ENCODE peak calls at places on chromosomes 6 and 20, in seven cellular contexts. W is SK-N-MC, J is H1, P is astrocyte, D is neural progenitor cell, F is fibroblast of lung, Z is PC-3. H is an unnamed sample.

GRCh38 chr6:162543221-162543620 is 184.3 kb downstream of the PRKN start:
- DNase-seq in W (no peak), Z (no peak), F (no peak), J (no peak), P (no peak), D (peak), H (no peak)

GRCh38 chr6:82385961-82386360 is 22.3 kb downstream of the TPBG start:
- DNase-seq in Z (peak), D (no peak), J (no peak), W (no peak), F (no peak), P (no peak), H (no peak)

GRCh38 chr6:49082611-49083010 is 380.4 kb downstream of the MMUT start:
- DNase-seq in F (no peak), W (no peak), P (no peak), J (no peak), Z (peak), D (no peak), H (peak)

GRCh38 chr20:35012227-35013069 is 56.8 kb downstream of the MYH7B start:
- DNase-seq in J (no peak), Z (no peak), D (no peak), F (no peak), P (no peak), W (no peak), H (no peak)

GRCh38 chr6:169926617-169927417 is 175.4 kb downstream of the ERMARD start:
- DNase-seq in W (no peak), P (no peak), J (no peak), Z (no peak), F (no peak), D (no peak), H (no peak)

GRCh38 chr20:13286600-13286999 is 65.5 kb downstream of the ISM1 start:
- DNase-seq in P (no peak), W (no peak), D (no peak), Z (peak), J (no peak), F (no peak), H (no peak)

GRCh38 chr6:38713812-38714211 is 1.3 kb upstream of the DNAH8 start:
- DNase-seq in Z (peak), F (no peak), J (no peak), D (no peak), W (no peak), P (no peak), H (no peak)

GRCh38 chr20:46285072-46285471 is 23.2 kb downstream of the CDH22 start:
- DNase-seq in J (no peak), D (no peak), W (no peak), Z (no peak), F (no peak), P (no peak), H (no peak)

GRCh38 chr20:21900431-21900830 is 195.0 kb downstream of the PAX1 start:
- DNase-seq in W (no peak), Z (no peak), J (no peak), D (no peak), P (no peak), F (no peak), H (no peak)

GRCh38 chr6:12324096-12324495 is 33.9 kb downstream of the EDN1 start:
- DNase-seq in F (peak), P (peak), W (no peak), D (no peak), J (no peak), Z (peak), H (peak)

GRCh38 chr6:132333639-132334516 is 67.4 kb downstream of the MOXD1 start:
- DNase-seq in J (no peak), Z (peak), P (peak), D (no peak), W (no peak), F (peak), H (peak)

GRCh38 chr6:111416529-111416928 is 66.5 kb downstream of the REV3L start:
- DNase-seq in D (no peak), Z (no peak), P (no peak), F (no peak), W (no peak), J (no peak), H (peak)

GRCh38 chr20:54197621-54198604 is 10.0 kb upstream of the PFDN4 start:
- DNase-seq in W (peak), P (no peak), J (no peak), F (peak), Z (peak), D (peak), H (peak)

GRCh38 chr20:20304942-20305341 is 63.0 kb upstream of the INSM1 start:
- DNase-seq in W (no peak), D (no peak), F (no peak), P (no peak), Z (no peak), J (no peak), H (no peak)

GRCh38 chr20:13337090-13337784 is 116.2 kb downstream of the ISM1 start:
- DNase-seq in W (no peak), P (no peak), J (no peak), D (no peak), Z (no peak), F (no peak), H (no peak)

GRCh38 chr6:150263765-150264415 is 104.9 kb upstream of the IYD start:
- DNase-seq in P (no peak), D (no peak), J (no peak), W (no peak), F (no peak), Z (no peak), H (no peak)

GRCh38 chr6:11197175-11197535 is 35.3 kb downstream of the NEDD9 start:
- DNase-seq in D (peak), J (no peak), Z (no peak), W (no peak), F (peak), P (peak), H (peak)

GRCh38 chr6:10355115-10355702 is 59.7 kb downstream of the TFAP2A start:
- DNase-seq in W (no peak), D (no peak), Z (no peak), P (no peak), J (no peak), F (peak), H (no peak)

GRCh38 chr6:82917346-82918064 is 148.1 kb downstream of the UBE3D start:
- DNase-seq in P (peak), J (no peak), W (no peak), Z (peak), F (peak), D (no peak), H (peak)

GRCh38 chr6:12527339-12527738 is 189.2 kb upstream of the PHACTR1 start:
- DNase-seq in Z (no peak), D (no peak), F (peak), J (no peak), W (no peak), P (peak), H (peak)

GRCh38 chr6:89793586-89793985 is 26.0 kb downstream of the MDN1 start:
- DNase-seq in J (no peak), Z (no peak), D (no peak), W (no peak), P (peak), F (peak), H (no peak)

GRCh38 chr20:63652192-63652980 is 838 bp downstream of the STMN3 start:
- DNase-seq in F (peak), D (peak), W (no peak), J (peak), P (no peak), Z (no peak), H (no peak)

GRCh38 chr6:16031278-16031981 is 97.5 kb upstream of the MYLIP start:
- DNase-seq in P (no peak), D (no peak), J (no peak), Z (no peak), F (no peak), W (no peak), H (no peak)

GRCh38 chr6:158059108-158059507 is 77.4 kb downstream of the SYNJ2 start:
- DNase-seq in P (no peak), F (no peak), J (no peak), Z (no peak), D (no peak), W (no peak), H (no peak)

GRCh38 chr6:101605874-101606273 is 212.4 kb downstream of the GRIK2 start:
- DNase-seq in F (peak), D (no peak), W (no peak), P (peak), J (no peak), Z (peak), H (peak)

GRCh38 chr6:12716298-12716853 is at the start of gene PHACTR1:
- DNase-seq in P (no peak), D (no peak), J (no peak), F (no peak), W (no peak), Z (no peak), H (no peak)

GRCh38 chr6:27213544-27214125 is 33.9 kb upstream of the PRSS16 start:
- DNase-seq in W (peak), D (peak), Z (no peak), F (peak), J (peak), P (no peak), H (peak)

GRCh38 chr20:19138758-19139157 is 73.7 kb upstream of the SLC24A3 start:
- DNase-seq in J (no peak), W (no peak), D (no peak), F (no peak), P (no peak), Z (no peak), H (no peak)

GRCh38 chr6:134267917-134268361 is 50.0 kb downstream of the SGK1 start:
- DNase-seq in Z (no peak), D (peak), W (no peak), J (peak), F (no peak), P (no peak), H (no peak)

GRCh38 chr20:34713194-34713943 is 9.2 kb downstream of the TP53INP2 start:
- DNase-seq in P (peak), W (no peak), F (peak), D (no peak), J (no peak), Z (peak), H (peak)

GRCh38 chr20:24470031-24470781 is 777 bp downstream of the SYNDIG1 start:
- DNase-seq in P (peak), D (peak), F (peak), W (no peak), J (peak), Z (no peak), H (no peak)

GRCh38 chr20:22908437-22908836 is 126.7 kb upstream of the SSTR4 start:
- DNase-seq in D (no peak), W (no peak), F (no peak), Z (no peak), J (peak), P (no peak), H (no peak)

GRCh38 chr6:151709329-151709728 is 98.2 kb upstream of the ESR1 start:
- DNase-seq in J (no peak), W (no peak), F (no peak), D (no peak), P (no peak), Z (no peak), H (no peak)

GRCh38 chr6:151763303-151763702 is 44.2 kb upstream of the ESR1 start:
- DNase-seq in D (peak), Z (peak), W (no peak), F (peak), J (no peak), P (peak), H (peak)

GRCh38 chr6:46184114-46184513 is 13.3 kb upstream of the ENPP5 start:
- DNase-seq in D (no peak), W (no peak), J (no peak), P (peak), Z (peak), F (peak), H (peak)

GRCh38 chr6:168196385-168196860 is 117.4 kb upstream of the FRMD1 start:
- DNase-seq in F (no peak), W (no peak), D (no peak), Z (peak), P (no peak), J (no peak), H (no peak)

GRCh38 chr6:11732036-11732545 is 46.5 kb downstream of the ADTRP start:
- DNase-seq in Z (no peak), F (no peak), D (no peak), W (no peak), P (no peak), J (no peak), H (peak)

GRCh38 chr6:89242574-89243330 is 25.6 kb upstream of the GABRR1 start:
- DNase-seq in D (peak), J (no peak), Z (peak), W (peak), P (peak), F (peak), H (peak)

GRCh38 chr20:21028921-21029320 is 77.2 kb downstream of the LINC00237 start:
- DNase-seq in W (no peak), D (no peak), Z (no peak), J (no peak), P (no peak), F (no peak), H (no peak)

GRCh38 chr6:80636689-80637088 is 530.2 kb downstream of the BCKDHB start:
- DNase-seq in D (no peak), J (no peak), Z (peak), W (no peak), F (peak), P (peak), H (peak)

GRCh38 chr20:3678893-3679720 is 2.7 kb downstream of the ADAM33 start:
- DNase-seq in P (no peak), J (no peak), Z (no peak), D (no peak), W (no peak), F (no peak), H (no peak)

GRCh38 chr20:3677733-3678132 is 4.1 kb downstream of the ADAM33 start:
- DNase-seq in D (no peak), P (peak), Z (no peak), W (no peak), J (no peak), F (peak), H (peak)

GRCh38 chr20:3679749-3680700 is 1.8 kb downstream of the ADAM33 start:
- DNase-seq in P (peak), Z (no peak), D (peak), J (no peak), W (no peak), F (peak), H (peak)

GRCh38 chr20:3680701-3681351 is 984 bp downstream of the ADAM33 start:
- DNase-seq in J (no peak), Z (no peak), P (no peak), F (no peak), D (peak), W (no peak), H (no peak)

DNA sequence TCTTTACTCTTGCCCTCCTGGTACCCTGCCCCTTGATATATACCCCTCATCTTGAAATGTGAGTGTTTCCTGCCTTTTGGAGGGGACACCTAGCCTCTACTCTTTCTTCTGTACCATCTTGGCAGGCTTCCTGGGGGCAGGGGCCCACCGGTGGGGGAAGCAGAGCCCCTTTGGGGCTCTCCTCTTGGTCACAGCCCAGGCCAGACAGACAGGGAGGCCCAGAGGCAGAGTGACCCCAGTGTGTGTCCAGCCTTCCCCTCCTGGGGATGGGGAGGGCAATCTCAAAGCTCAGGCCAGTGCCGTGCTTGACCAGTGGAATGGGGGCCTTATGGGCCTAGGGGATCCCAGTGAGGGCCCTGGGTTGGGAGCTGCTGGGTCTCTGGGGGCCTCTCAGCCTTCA is 3.6 kb downstream of the ADAM33 start:
- DNase-seq in J (no peak), W (no peak), F (no peak), P (no peak), D (no peak), Z (no peak), H (no peak)
- H3K9ac ChIP-seq in J (no peak), W (no peak), F (no peak), P (no peak), D (no peak), Z (no peak), H (no peak)

GRCh38 chr20:49984426-49985153 is 1.8 kb downstream of the SNAI1 start:
- DNase-seq in D (no peak), P (no peak), W (no peak), F (no peak), Z (no peak), J (no peak), H (no peak)

GRCh38 chr20:49986049-49986448 is 3.3 kb downstream of the SNAI1 start:
- DNase-seq in W (no peak), Z (no peak), J (no peak), F (no peak), P (no peak), D (no peak), H (no peak)

GRCh38 chr20:49987015-49987867 is 4.5 kb downstream of the SNAI1 start:
- DNase-seq in F (peak), P (peak), Z (peak), W (no peak), D (peak), J (no peak), H (peak)

GRCh38 chr20:49985157-49985556 is 2.4 kb downstream of the SNAI1 start:
- DNase-seq in Z (no peak), P (no peak), J (no peak), W (no peak), D (no peak), F (no peak), H (no peak)

DNA sequence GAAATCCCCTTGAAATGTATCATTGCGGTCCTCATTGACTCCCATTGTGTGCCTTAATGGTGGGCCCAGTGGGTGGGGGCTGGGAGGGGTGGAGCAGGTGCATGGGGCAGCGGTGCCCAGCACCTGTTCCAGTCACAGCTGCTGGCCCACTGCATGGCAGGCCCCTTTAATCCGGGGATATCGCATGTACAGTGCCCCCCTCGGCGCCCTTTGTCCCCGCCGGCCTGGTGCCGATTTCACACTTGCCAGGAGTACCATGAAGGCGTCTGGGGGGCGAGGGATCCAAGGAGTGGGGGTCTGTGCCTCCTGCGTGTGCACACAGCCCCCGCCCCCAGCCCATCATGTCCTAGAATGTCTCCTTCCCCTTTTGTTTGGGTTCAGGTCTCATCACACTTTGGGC is 2.8 kb downstream of the SNAI1 start:
- DNase-seq in Z (no peak), J (no peak), F (no peak), W (no peak), P (no peak), D (no peak), H (no peak)
- H3K9ac ChIP-seq in Z (no peak), J (no peak), F (no peak), W (no peak), P (peak), D (no peak), H (peak)

GRCh38 chr6:108968325-108968724 is 120.1 kb downstream of the ARMC2 start:
- DNase-seq in P (no peak), J (no peak), F (no peak), Z (no peak), W (no peak), D (no peak), H (no peak)

GRCh38 chr6:108969776-108970175 is 121.6 kb downstream of the ARMC2 start:
- DNase-seq in Z (no peak), P (no peak), F (peak), J (no peak), D (no peak), W (no peak), H (no peak)

GRCh38 chr6:108968746-108969316 is 120.6 kb downstream of the ARMC2 start:
- DNase-seq in P (no peak), D (no peak), J (no peak), Z (no peak), W (no peak), F (no peak), H (no peak)

GRCh38 chr6:108966236-108966635 is 118.0 kb downstream of the ARMC2 start:
- DNase-seq in J (no peak), F (no peak), D (no peak), W (no peak), Z (no peak), P (no peak), H (no peak)

GRCh38 chr6:108966855-108967755 is 118.9 kb downstream of the ARMC2 start:
- DNase-seq in W (no peak), D (peak), Z (peak), J (no peak), F (peak), P (peak), H (peak)
- H3K9ac ChIP-seq in W (no peak), D (no peak), Z (no peak), J (no peak), F (no peak), P (no peak), H (no peak)

GRCh38 chr20:43666376-43667328 is at the start of gene MYBL2:
- DNase-seq in D (peak), F (peak), P (peak), J (peak), Z (peak), W (no peak), H (peak)

GRCh38 chr20:43667341-43668132 is 623 bp downstream of the MYBL2 start:
- DNase-seq in D (peak), W (no peak), P (no peak), F (peak), Z (peak), J (peak), H (no peak)

GRCh38 chr20:43665466-43666176 is 1.3 kb upstream of the MYBL2 start:
- DNase-seq in W (no peak), F (no peak), Z (peak), P (no peak), D (no peak), J (no peak), H (no peak)

GRCh38 chr20:43669332-43669731 is 2.4 kb downstream of the MYBL2 start:
- DNase-seq in F (peak), D (no peak), Z (peak), W (no peak), P (peak), J (no peak), H (peak)

DNA sequence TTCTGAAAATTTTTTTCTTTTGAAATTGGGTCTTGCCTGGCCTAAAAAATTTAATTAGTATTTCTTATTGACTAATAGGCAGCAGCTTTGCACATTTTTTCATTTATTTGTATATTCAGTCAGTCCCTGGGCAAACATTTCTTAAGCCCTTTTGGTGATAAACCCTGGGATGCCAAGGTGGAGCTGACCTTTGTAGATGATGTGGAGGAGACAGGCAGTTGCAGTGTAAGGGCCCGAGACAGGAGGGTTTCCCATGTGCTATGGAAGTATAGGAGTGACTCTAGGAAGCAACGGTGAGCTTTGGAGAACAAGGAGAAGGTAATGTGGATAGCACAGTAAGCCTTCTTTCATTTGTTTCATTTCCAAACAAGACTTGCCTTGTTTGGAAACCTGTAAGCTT is 3.5 kb downstream of the MYBL2 start:
- DNase-seq in F (no peak), J (no peak), W (no peak), P (no peak), Z (no peak), D (no peak), H (no peak)
- H3K9ac ChIP-seq in F (no peak), J (no peak), W (no peak), P (no peak), Z (no peak), D (no peak), H (no peak)

DNA sequence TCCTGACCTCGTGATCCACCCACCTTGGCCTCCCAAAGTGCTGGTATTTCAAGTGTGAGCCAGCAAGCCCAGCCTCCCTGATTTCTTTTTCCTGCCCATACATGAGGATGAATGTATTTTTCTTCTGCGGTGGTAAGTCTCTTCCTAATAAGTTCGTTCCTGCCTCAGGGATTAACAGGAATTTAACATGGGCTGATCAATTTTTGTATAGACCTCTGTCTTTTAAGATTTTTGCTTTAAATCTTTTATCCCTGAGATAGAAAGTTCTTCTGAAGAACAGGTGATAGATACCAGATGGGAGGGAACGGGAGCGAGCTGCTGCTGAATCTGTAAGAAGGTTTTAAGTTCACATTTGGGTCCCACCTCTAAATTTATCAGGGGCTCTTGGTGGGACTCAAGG is 7.0 kb upstream of the ZNFX1 start:
- DNase-seq in W (no peak), Z (no peak), D (no peak), P (no peak), J (no peak), F (no peak), H (no peak)
- H3K9ac ChIP-seq in W (no peak), Z (no peak), D (no peak), P (no peak), J (no peak), F (no peak), H (no peak)